ENCODE peak calls at places on chromosome 7, in nine cellular contexts. F, U, S, H, Y, C, Q, P and W are unnamed samples.

GRCh38 chr7:51224811-51225581 is 91.6 kb downstream of the COBL start:
- DNase-seq in P (no peak), Q (no peak), C (no peak), F (no peak), H (no peak), S (no peak), U (no peak), Y (no peak), W (no peak)

GRCh38 chr7:152313879-152314604 is 121.8 kb downstream of the KMT2C start:
- DNase-seq in C (peak), Q (peak), Y (no peak), F (peak), H (no peak), U (no peak), P (no peak), S (no peak), W (no peak)

GRCh38 chr7:115352375-115352774 is 430.5 kb downstream of the MDFIC start:
- DNase-seq in S (no peak), C (peak), H (no peak), F (no peak), P (no peak), Y (no peak), U (no peak), Q (no peak), W (no peak)

GRCh38 chr7:5758286-5758685 is 23.2 kb downstream of the RNF216 start:
- DNase-seq in U (no peak), P (no peak), S (no peak), F (no peak), H (no peak), C (no peak), Y (no peak), Q (no peak), W (no peak)

GRCh38 chr7:42956062-42956461 is 23.9 kb downstream of the MRPL32 start:
- DNase-seq in F (no peak), Y (no peak), U (no peak), C (no peak), H (no peak), S (no peak), P (no peak), Q (no peak), W (no peak)

GRCh38 chr7:42155836-42156540 is 81.0 kb downstream of the GLI3 start:
- DNase-seq in Q (no peak), Y (no peak), F (no peak), H (no peak), S (no peak), U (no peak), C (no peak), P (no peak), W (no peak)

GRCh38 chr7:93715234-93715633 is 140.7 kb upstream of the CALCR start:
- DNase-seq in Q (peak), S (peak), U (peak), P (peak), H (peak), Y (peak), F (peak), C (peak), W (peak)

GRCh38 chr7:157482517-157483120 is 145.8 kb downstream of the DNAJB6 start:
- DNase-seq in C (no peak), Y (no peak), P (no peak), F (no peak), S (no peak), Q (no peak), H (no peak), U (no peak), W (no peak)

GRCh38 chr7:74467876-74468275 is 14.2 kb downstream of the GTF2IRD1 start:
- DNase-seq in C (no peak), S (no peak), Q (no peak), H (no peak), U (no peak), Y (no peak), P (no peak), F (no peak), W (no peak)

GRCh38 chr7:51617691-51618090 is 301.1 kb upstream of the COBL start:
- DNase-seq in Y (no peak), H (no peak), F (no peak), P (no peak), U (no peak), C (no peak), Q (no peak), S (no peak), W (no peak)

GRCh38 chr7:155533827-155534690 is 12.3 kb downstream of the CNPY1 start:
- DNase-seq in U (no peak), H (peak), C (peak), S (peak), Y (no peak), F (no peak), P (peak), Q (no peak), W (no peak)

GRCh38 chr7:149832332-149833041 is 5.7 kb upstream of the ZNF862 start:
- DNase-seq in P (peak), C (no peak), Q (no peak), Y (no peak), U (no peak), H (no peak), F (no peak), S (no peak), W (no peak)

GRCh38 chr7:27730112-27730511 is 9.8 kb upstream of the TAX1BP1 start:
- DNase-seq in S (no peak), Y (no peak), U (no peak), F (no peak), Q (no peak), H (no peak), P (no peak), C (no peak), W (no peak)

GRCh38 chr7:105521027-105521730 is 892 bp downstream of the PUS7 start:
- DNase-seq in Y (no peak), C (peak), S (peak), U (no peak), P (peak), H (peak), F (no peak), Q (peak), W (no peak)

GRCh38 chr7:3673524-3673923 is 372.5 kb downstream of the SDK1 start:
- DNase-seq in F (no peak), H (no peak), S (peak), Q (no peak), C (peak), P (no peak), U (no peak), Y (no peak), W (no peak)

GRCh38 chr7:19713676-19714075 is 4.8 kb upstream of the POLR1F start:
- DNase-seq in H (peak), P (no peak), Q (peak), C (peak), S (peak), Y (no peak), F (peak), U (peak), W (no peak)

GRCh38 chr7:125061776-125062397 is 132.3 kb upstream of the POT1 start:
- DNase-seq in S (no peak), U (no peak), Q (no peak), H (no peak), F (peak), Y (no peak), P (no peak), C (peak), W (no peak)

DNA sequence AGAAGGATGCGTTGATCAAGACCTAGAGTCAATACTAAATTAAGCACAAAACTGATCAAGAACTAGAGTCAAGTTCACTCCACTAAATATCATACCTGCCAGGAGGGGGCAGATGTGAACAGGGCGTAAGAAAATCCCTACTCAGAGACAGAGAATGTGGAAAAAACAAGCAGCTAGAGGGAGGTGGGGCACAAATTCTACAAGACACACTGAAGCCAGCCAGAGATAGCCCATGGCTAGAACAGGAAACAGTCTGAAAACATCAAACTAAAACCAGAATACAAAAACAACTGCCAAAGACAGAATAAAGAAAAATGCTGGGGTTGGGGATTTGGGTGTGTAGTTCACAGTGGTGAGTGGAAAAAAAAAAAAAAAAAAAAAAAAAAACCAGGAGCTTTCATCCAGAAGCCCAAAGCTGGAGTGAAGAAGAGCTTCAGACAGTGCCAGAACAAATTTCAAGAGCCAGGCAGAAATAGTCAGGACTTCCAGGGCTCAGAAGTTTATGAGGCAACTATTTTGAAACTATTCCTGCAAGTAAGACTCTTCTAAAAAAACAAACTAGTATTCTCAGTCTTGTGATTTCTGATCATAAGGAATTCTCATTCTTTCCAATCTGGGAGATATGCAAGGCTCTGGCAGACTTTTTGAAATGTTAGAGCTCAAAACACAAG is 118.3 kb downstream of the CCDC71L start:
- DNase-seq in C (peak), Y (peak), H (peak), S (peak), Q (peak), P (no peak), U (peak), F (peak), W (no peak)
- TF ChIP-seq CTCF in C (peak), Y (peak), H (peak), S (peak), Q (peak), P (peak), U (peak), F (peak), W (no peak)

DNA sequence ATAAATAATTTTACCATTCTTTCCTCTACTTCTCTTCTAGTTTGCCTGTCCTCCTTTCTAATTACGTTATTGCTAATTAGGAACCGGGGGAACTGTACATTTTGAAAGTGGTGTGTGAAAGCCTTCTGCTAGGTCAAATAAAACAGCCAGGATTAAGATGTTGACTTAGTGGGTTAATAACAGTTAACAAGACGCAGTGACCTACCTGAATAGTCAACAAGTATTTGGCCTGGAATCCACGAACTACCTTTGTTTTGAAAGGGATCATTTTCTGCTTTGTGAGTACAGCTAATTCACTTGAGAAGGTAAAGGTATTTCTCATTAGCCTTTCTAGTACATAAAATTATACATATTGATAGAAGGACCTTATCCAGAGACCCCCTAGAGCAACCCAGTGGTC is 139.9 kb downstream of the COL28A1 start:
- DNase-seq in Q (no peak), F (no peak), S (no peak), P (no peak), C (no peak), Y (no peak), U (no peak), H (no peak), W (no peak)
- TF ChIP-seq CTCF in Q (no peak), F (no peak), S (no peak), P (no peak), C (no peak), Y (no peak), U (no peak), H (no peak), W (no peak)

GRCh38 chr7:45893374-45893995 is 5.2 kb downstream of the IGFBP1 start:
- DNase-seq in H (no peak), C (no peak), Y (no peak), U (no peak), P (no peak), F (no peak), S (no peak), Q (no peak), W (no peak)

GRCh38 chr7:45893996-45894664 is 5.8 kb downstream of the IGFBP1 start:
- DNase-seq in Q (no peak), U (no peak), Y (no peak), C (no peak), F (no peak), P (no peak), H (no peak), S (no peak), W (no peak)

GRCh38 chr7:45894665-45895062 is 6.4 kb downstream of the IGFBP1 start:
- DNase-seq in P (no peak), F (no peak), S (no peak), Q (no peak), C (no peak), Y (no peak), U (no peak), H (no peak), W (no peak)

GRCh38 chr7:45898241-45898640 is 10.0 kb downstream of the IGFBP1 start:
- DNase-seq in F (no peak), Q (no peak), C (no peak), U (no peak), S (no peak), H (no peak), P (no peak), Y (no peak), W (no peak)

DNA sequence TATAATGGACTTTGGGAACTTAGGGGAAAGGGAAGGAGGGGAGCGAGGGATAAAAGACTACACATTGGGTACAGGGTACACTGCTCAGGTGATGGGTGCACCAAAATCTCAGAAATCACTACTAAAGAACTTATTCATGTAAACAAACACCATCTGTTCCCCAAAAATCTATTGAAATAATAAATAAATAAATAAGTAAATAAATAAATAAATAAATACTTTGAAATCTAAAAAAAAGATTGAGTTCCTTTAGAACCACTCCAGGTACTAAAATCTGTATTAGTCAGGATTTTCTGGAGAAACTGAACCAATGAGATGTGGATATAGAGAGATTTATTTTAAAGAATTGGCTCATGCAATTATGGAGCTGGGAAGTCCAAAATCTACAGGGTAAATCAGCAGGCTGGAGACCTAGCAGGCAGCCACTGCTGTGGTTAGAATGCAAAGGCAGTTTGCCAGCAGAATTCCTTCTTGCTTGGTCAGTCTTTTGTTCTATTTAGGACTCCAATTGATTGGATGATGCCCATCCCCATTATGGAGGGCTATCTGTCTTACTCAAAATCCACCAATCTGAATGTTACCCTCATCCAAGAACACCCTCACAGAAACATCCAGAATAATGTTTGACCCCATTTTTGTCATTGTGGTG is 8.9 kb downstream of the IGFBP1 start:
- DNase-seq in F (no peak), U (no peak), P (no peak), Y (no peak), C (peak), Q (no peak), H (no peak), S (no peak), W (no peak)
- TF ChIP-seq CTCF in F (no peak), U (no peak), P (no peak), Y (no peak), C (no peak), Q (no peak), H (no peak), S (no peak), W (no peak)

DNA sequence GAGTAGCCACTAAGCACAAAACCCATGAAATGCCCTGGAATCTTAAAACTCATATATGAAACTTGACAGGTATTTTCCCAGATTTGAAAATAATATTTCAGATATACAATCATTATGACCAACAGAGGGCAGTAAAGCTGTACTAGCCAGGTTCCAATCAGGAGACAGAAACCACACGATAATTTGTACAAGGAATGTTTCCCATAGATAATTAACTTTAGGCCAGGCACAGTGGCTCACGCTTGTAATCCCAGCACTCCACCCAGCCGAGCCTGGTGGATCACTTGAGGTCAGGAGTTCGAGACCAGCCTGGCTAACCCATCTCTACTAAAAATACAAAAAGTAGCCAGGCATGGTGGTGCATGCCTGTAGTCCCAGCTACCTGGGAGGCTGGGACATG is 31.0 kb upstream of the NUB1 start:
- DNase-seq in U (no peak), Q (no peak), H (no peak), Y (no peak), S (no peak), F (no peak), C (peak), P (no peak), W (no peak)
- TF ChIP-seq CTCF in U (peak), Q (peak), H (peak), Y (peak), S (peak), F (peak), C (peak), P (no peak), W (no peak)

DNA sequence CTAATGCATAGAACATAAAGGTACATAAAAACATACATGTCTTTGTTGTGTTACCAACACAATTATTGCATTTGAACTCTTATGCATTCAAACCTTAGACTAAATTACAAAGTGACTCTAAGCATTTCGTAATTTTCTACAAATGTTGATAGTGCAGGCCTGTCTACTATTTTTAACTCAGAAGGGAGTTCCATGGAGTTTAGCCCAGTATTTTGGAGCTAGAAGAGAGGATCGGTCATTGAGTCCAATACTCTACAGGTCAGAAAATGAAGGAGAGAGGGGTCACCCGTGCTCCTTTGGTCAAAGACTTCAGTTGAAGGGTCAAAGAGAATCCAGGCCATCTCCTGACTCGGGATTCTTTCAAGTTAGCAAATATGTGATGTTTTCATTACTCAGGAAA is 55.3 kb upstream of the SRRM3 start:
- DNase-seq in Q (no peak), Y (no peak), H (no peak), C (no peak), S (no peak), F (no peak), U (no peak), P (no peak), W (no peak)
- TF ChIP-seq CTCF in Q (no peak), Y (no peak), H (no peak), C (no peak), S (no peak), F (no peak), U (no peak), P (no peak), W (no peak)

GRCh38 chr7:47170516-47170915 is 411.4 kb downstream of the TNS3 start:
- DNase-seq in H (no peak), Q (no peak), U (no peak), S (no peak), F (no peak), Y (no peak), P (no peak), C (peak), W (no peak)
- TF ChIP-seq CTCF in H (peak), Q (no peak), U (no peak), S (peak), F (peak), Y (no peak), P (no peak), C (peak), W (no peak)

DNA sequence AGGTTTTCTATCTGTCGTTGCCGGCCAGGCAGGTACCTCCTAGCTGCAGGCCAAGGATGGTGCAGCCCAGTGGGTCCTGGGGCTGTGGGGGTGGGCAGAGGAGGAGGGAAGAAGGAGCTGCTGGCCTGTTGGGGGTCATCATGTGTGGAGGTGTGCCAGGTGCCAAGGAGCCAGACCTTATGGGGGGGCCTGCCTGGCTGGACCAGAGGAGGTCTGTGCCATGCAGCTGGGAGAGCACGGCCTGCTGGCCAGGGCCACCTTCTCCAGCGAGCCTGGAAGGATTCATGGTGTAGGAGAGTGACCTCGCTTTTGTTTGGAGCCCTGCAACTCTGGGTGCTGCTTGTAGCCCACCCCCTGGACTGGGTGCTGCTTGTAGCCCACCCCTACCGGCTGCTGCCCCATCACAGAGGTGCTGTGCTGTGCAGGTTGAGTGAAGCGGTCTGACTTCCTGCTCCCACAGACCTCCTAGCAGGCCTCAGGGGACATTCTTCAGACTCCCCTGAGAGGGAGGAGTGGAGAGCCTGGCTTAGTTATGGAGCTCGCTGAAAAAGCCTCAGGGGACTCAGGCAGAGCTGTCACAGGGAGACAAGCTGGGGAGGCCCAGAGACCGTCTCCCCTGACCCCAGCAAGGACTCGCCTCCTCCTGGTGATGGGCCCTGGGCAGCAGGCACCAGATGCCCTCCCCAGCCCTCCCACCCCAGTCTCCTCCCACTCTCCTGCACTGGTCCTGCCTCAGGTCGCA is 67.7 kb upstream of the AQP1 start:
- DNase-seq in Y (no peak), H (no peak), S (no peak), F (no peak), Q (no peak), P (peak), U (no peak), C (no peak), W (no peak)
- TF ChIP-seq CTCF in Y (no peak), H (no peak), S (no peak), F (no peak), Q (no peak), P (no peak), U (no peak), C (no peak), W (no peak)

GRCh38 chr7:33422825-33423645 is 293.7 kb downstream of the BBS9 start:
- DNase-seq in Y (no peak), U (no peak), P (no peak), H (no peak), C (no peak), F (no peak), Q (no peak), S (no peak), W (no peak)

GRCh38 chr7:33418251-33418701 is 288.9 kb downstream of the BBS9 start:
- DNase-seq in Q (no peak), P (no peak), U (no peak), F (no peak), Y (no peak), S (peak), C (peak), H (no peak), W (no peak)

GRCh38 chr7:33420311-33420710 is 290.9 kb downstream of the BBS9 start:
- DNase-seq in F (no peak), Y (no peak), H (no peak), P (no peak), Q (no peak), C (no peak), U (no peak), S (no peak), W (no peak)

GRCh38 chr7:33423646-33424020 is 294.3 kb downstream of the BBS9 start:
- DNase-seq in U (peak), P (no peak), Y (no peak), Q (no peak), H (no peak), S (peak), C (peak), F (peak), W (no peak)

GRCh38 chr7:33421384-33421783 is 292.0 kb downstream of the BBS9 start:
- DNase-seq in U (no peak), S (no peak), Y (no peak), F (no peak), Q (no peak), P (no peak), C (peak), H (no peak), W (no peak)
- TF ChIP-seq CTCF in U (no peak), S (no peak), Y (no peak), F (no peak), Q (no peak), P (no peak), C (peak), H (peak), W (no peak)